ENCODE peak calls at places on chromosomes 7 and 10, in eight cellular contexts. T is Caco-2, E is ovary, R is nephron progenitor cell, M is mesothelial cell of epicardium, B is fibroblast of villous mesenchyme, H is osteocyte, L is HFF-Myc. K is an unnamed sample.

GRCh38 chr7:121547341-121548092 is 151.4 kb upstream of the FAM3C start:
- DNase-seq in E (no peak), B (peak), H (no peak), R (peak), T (no peak), L (peak), M (no peak), K (no peak)

GRCh38 chr7:111308691-111309090 is 217.8 kb downstream of the LRRN3 start:
- DNase-seq in R (no peak), T (no peak), H (no peak), L (no peak), E (no peak), B (no peak), M (no peak), K (no peak)

GRCh38 chr10:122639801-122640200 is 59.8 kb downstream of the C10orf120 start:
- DNase-seq in H (no peak), R (no peak), T (no peak), M (no peak), B (no peak), E (no peak), L (no peak), K (no peak)

GRCh38 chr10:5291501-5292195 is 73.1 kb upstream of the UCN3 start:
- DNase-seq in B (peak), L (peak), M (no peak), H (no peak), T (no peak), R (no peak), E (no peak), K (no peak)

GRCh38 chr7:116325517-116325916 is 115.2 kb downstream of the TES start:
- DNase-seq in E (no peak), B (no peak), L (no peak), H (no peak), M (no peak), T (no peak), R (no peak), K (no peak)

GRCh38 chr10:117350905-117351304 is 24.3 kb downstream of the PDZD8 start:
- DNase-seq in B (no peak), R (no peak), L (no peak), H (no peak), T (no peak), E (no peak), M (no peak), K (no peak)

GRCh38 chr10:113094114-113094486 is 144.1 kb downstream of the TCF7L2 start:
- DNase-seq in B (peak), R (no peak), M (no peak), L (no peak), E (no peak), H (no peak), T (no peak), K (no peak)

GRCh38 chr7:21408481-21408820 is 19.4 kb upstream of the SP4 start:
- DNase-seq in L (no peak), M (no peak), B (no peak), E (no peak), H (no peak), T (no peak), R (no peak), K (no peak)

GRCh38 chr7:19110778-19111175 is 6.7 kb downstream of the TWIST1 start:
- DNase-seq in M (no peak), E (no peak), H (no peak), T (no peak), R (no peak), L (no peak), B (peak), K (no peak)

GRCh38 chr7:3168869-3169268 is 125.2 kb upstream of the CARD11 start:
- DNase-seq in T (no peak), R (no peak), H (no peak), L (no peak), M (no peak), E (no peak), B (no peak), K (no peak)

GRCh38 chr10:132577350-132578005 is 39.9 kb downstream of the INPP5A start:
- DNase-seq in L (no peak), H (no peak), T (no peak), R (no peak), B (peak), E (no peak), M (no peak), K (no peak)

GRCh38 chr7:155792315-155792960 is 19.8 kb downstream of the SHH start:
- DNase-seq in L (no peak), H (no peak), M (no peak), B (no peak), R (no peak), E (no peak), T (no peak), K (no peak)

GRCh38 chr7:51019231-51019844 is 236.6 kb upstream of the GRB10 start:
- DNase-seq in T (no peak), R (no peak), B (peak), E (no peak), M (no peak), L (peak), H (peak), K (no peak)

GRCh38 chr7:7385421-7385820 is 150.3 kb downstream of the COL28A1 start:
- DNase-seq in H (no peak), E (no peak), M (no peak), R (no peak), T (no peak), B (no peak), L (no peak), K (no peak)

GRCh38 chr7:7384228-7384627 is 151.4 kb downstream of the COL28A1 start:
- DNase-seq in M (no peak), H (no peak), L (no peak), R (no peak), B (no peak), E (no peak), T (no peak), K (no peak)
- TF ChIP-seq CTCF in M (no peak), H (no peak), L (no peak), R (no peak), B (no peak), E (no peak), T (no peak), K (no peak)

GRCh38 chr10:66472156-66472555 is 453.7 kb upstream of the LRRTM3 start:
- DNase-seq in E (no peak), B (no peak), M (no peak), H (no peak), T (no peak), L (no peak), R (no peak), K (no peak)
- TF ChIP-seq CTCF in E (no peak), B (no peak), M (no peak), H (no peak), T (no peak), L (no peak), R (no peak), K (no peak)

GRCh38 chr7:126302639-126303038 is 950.1 kb downstream of the GRM8 start:
- DNase-seq in L (no peak), T (no peak), M (no peak), B (no peak), R (no peak), H (no peak), E (no peak), K (no peak)
- TF ChIP-seq CTCF in L (no peak), T (no peak), M (peak), B (no peak), R (no peak), H (no peak), E (no peak), K (no peak)

DNA sequence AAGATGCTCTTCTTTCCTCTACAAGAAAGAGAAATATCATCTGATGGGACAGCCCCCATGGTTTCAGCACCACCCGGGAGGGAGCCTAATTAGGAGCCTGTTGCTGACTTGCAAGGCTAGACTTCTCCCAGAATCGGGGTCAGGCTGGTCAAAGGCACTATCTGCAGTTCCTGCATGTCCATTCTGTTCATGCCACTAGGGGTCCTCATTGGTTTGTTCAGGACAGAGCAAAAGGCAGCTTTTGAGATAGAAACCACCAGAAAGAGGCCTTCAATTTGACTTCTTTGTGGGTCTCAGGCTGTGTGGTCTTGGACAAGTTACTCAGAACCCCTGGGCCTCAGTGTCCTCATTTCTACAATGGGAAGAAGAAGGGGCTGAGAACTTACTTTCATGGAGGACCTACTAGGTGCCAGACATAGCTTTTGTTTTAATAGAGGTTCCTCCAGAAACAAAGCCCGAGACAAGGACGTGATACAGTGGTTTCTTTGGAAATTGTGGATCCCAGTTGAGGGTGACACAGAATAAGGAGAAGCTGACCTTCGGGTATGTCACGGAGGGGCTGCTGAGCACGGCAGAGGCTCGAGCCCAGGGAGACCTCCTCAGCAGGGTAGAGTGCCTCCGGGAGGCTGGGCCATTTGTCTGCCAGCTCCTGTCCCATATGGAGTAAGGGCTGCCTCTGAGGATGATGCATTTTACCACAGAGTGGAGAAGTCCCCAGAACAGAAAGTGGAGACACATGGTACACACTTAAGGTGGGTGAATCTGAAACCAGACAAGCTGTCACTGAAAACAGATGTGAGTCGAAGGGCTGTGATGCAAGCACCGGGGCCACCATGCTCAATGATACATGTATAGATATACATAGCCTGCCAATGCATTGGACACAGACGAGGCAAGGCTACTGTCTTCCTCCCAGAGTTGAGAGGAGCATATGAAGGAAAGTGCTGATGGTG is 33.1 kb upstream of the NEUROD6 start:
- DNase-seq in R (peak), L (peak), T (peak), B (peak), E (no peak), M (peak), H (no peak), K (no peak)
- TF ChIP-seq CTCF in R (peak), L (peak), T (peak), B (peak), E (no peak), M (peak), H (peak), K (no peak)

GRCh38 chr7:151125835-151126481 is 39.7 kb downstream of the AGAP3 start:
- DNase-seq in H (no peak), M (no peak), L (no peak), E (no peak), T (no peak), B (peak), R (peak), K (no peak)

GRCh38 chr7:151126500-151127137 is 40.3 kb downstream of the AGAP3 start:
- DNase-seq in T (no peak), R (no peak), E (no peak), L (no peak), H (no peak), B (no peak), M (no peak), K (no peak)

GRCh38 chr7:151124899-151125399 is 38.7 kb downstream of the AGAP3 start:
- DNase-seq in M (no peak), H (no peak), B (no peak), T (no peak), L (no peak), R (no peak), E (no peak), K (no peak)

GRCh38 chr7:151124205-151124880 is 38.1 kb downstream of the AGAP3 start:
- DNase-seq in B (no peak), L (no peak), T (no peak), M (no peak), R (no peak), E (no peak), H (no peak), K (no peak)

DNA sequence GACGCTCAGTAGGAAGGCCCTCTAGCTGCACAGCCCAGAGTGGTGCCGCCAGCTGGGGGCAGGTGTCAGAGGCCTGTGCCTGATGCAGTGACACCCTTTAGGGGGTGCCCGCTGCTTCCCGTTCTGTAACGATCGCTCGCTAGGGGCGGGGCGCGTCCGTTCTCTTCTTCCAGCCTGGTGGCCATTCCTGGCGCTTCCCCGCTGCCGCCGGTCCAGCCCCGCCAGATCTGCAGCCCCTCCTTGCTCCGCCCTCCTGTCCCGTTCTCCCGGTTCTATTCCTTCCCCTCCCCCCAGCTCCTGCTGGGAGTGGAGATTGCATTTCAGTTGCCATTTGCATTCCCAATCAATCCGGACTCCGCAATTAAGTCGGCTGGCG is 39.2 kb downstream of the AGAP3 start:
- DNase-seq in M (peak), R (peak), H (no peak), E (no peak), L (no peak), T (no peak), B (peak), K (no peak)
- TF ChIP-seq CTCF in M (no peak), R (no peak), H (no peak), E (no peak), L (no peak), T (no peak), B (peak), K (no peak)

DNA sequence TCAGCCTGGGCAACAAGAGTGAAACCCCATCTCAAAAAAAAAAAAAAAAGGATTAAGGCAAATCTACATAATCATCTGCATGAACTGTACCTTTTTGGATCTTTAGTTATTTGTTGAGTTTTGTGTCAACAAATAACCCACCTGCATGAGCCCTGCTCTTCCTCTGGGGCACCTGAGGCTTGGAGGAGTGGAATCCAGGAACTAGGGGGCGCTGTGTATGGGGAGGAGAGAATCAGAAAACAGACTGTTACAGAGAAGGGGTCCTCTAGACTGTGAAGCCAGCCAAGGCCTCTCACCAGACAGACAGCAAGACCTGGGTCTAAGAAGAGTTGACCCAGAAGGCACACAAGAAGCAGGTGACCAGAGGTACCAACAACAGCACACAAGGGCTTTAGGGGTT is 682.8 kb upstream of the NRP1 start:
- DNase-seq in H (no peak), R (no peak), M (no peak), E (no peak), T (no peak), L (no peak), B (no peak), K (no peak)
- TF ChIP-seq CTCF in H (no peak), R (no peak), M (no peak), E (no peak), T (peak), L (peak), B (peak), K (no peak)

DNA sequence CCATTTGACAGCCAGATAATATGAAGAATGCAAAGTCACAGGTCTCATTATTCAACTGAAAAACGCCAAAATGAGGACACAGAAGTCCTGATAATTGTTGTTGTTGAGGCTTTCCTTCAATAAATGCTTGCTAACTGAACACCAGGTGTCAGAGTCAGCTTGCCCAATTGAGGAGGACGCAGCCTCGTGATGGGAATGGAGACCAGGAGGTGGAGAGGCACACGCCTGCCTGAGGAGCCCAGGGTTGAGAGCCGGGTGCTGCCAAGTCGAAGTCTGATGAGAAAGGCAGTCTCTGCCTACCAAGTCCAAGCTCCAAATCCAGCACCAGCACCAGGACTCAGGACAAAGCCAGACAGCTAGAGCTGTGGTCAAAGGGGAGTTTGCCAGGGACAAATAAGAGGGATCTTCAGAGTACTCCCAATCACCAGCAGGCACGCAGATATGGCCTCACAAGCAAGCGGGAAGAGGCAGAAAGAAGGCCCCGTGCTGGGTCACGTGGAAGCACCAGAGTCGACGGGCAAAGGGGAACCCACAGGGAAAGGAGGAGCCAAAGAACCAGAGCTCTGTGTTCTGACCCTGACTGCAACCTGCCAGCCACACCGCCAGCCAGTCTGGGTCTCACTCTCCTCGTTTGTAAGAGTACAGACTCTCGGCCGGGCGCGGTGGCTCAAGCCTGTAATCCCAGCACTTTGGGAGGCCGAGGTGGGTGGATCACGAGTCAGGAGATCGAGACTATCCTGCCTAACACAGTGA is 47.6 kb downstream of the VOPP1 start:
- DNase-seq in L (no peak), M (no peak), T (no peak), H (no peak), R (no peak), E (no peak), B (no peak), K (no peak)
- TF ChIP-seq CTCF in L (no peak), M (no peak), T (no peak), H (no peak), R (no peak), E (no peak), B (no peak), K (no peak)

K was measured in coronary artery.